ENCODE peak calls at places on chromosomes 3 and 15, in six cellular contexts. X, V, F, S, K and B are unnamed samples.

GRCh38 chr15:48866141-48866563 is 11.8 kb upstream of the EID1 start:
- DNase-seq in V (no peak), S (no peak), K (no peak), X (no peak), F (no peak), B (no peak)

GRCh38 chr3:187935623-187936156 is 190.4 kb upstream of the BCL6 start:
- DNase-seq in X (no peak), K (no peak), S (peak; percentile 71), V (peak; percentile 30), F (no peak), B (no peak)

GRCh38 chr15:70053703-70054229 is 44.0 kb downstream of the TLE3 start:
- DNase-seq in X (no peak), S (no peak), K (no peak), F (no peak), V (no peak), B (peak; percentile 67)

GRCh38 chr3:155158361-155159037 is 78.4 kb downstream of the MME start:
- DNase-seq in X (no peak), V (no peak), K (no peak), F (no peak), S (no peak), B (no peak)

GRCh38 chr15:39622660-39623549 is 42.0 kb downstream of the THBS1 start:
- DNase-seq in K (no peak), S (no peak), V (no peak), X (no peak), F (no peak), B (no peak)

GRCh38 chr15:50415752-50416404 is 8.3 kb upstream of the USP8 start:
- DNase-seq in S (no peak), X (no peak), K (no peak), F (peak; percentile 33), V (no peak), B (no peak)

GRCh38 chr15:73541479-73541878 is 91.7 kb downstream of the NPTN start:
- DNase-seq in K (no peak), S (no peak), F (no peak), X (no peak), V (no peak), B (no peak)

GRCh38 chr3:54427501-54427900 is 305.1 kb downstream of the CACNA2D3 start:
- DNase-seq in K (no peak), V (no peak), X (no peak), S (no peak), F (no peak), B (no peak)

GRCh38 chr3:41267975-41268640 is 68.8 kb downstream of the CTNNB1 start:
- DNase-seq in F (peak; percentile 82), X (no peak), V (no peak), K (no peak), S (no peak), B (no peak)

GRCh38 chr15:98647026-98647773 is 1.1 kb upstream of the IGF1R start:
- DNase-seq in K (peak; percentile 90), X (no peak), V (peak; percentile 66), F (peak; percentile 77), S (peak; percentile 83), B (peak; percentile 86)

GRCh38 chr3:50885491-50885890 is 210.8 kb downstream of the DOCK3 start:
- DNase-seq in S (no peak), V (no peak), F (peak; percentile 1), X (no peak), K (no peak), B (no peak)